ENCODE peak calls at places on chromosomes 11 and 22, in ten cellular contexts. O, G, E, J, D, U, Y, P, R and K are unnamed samples.
A peak's percentile ranks its signal among the peaks of the same experiment; 100 is the strongest.

GRCh38 chr11:13297917-13298356 is 20.3 kb downstream of the BMAL1 start:
- DNase-seq in E (no peak), R (no peak), J (no peak), D (no peak), G (no peak), Y (no peak), O (no peak), U (no peak), P (no peak), K (no peak)

GRCh38 chr22:35313311-35314121 is 13.8 kb downstream of the TOM1 start:
- DNase-seq in P (no peak), Y (no peak), G (no peak), J (no peak), U (peak; percentile 41), O (peak; percentile 42), E (peak; percentile 8), R (peak; percentile 96), D (peak; percentile 95), K (no peak)

GRCh38 chr11:11207428-11207827 is 145.6 kb downstream of the CSNK2A3 start:
- DNase-seq in D (no peak), E (no peak), Y (no peak), O (no peak), P (no peak), R (no peak), U (no peak), G (no peak), J (no peak), K (no peak)

GRCh38 chr11:122656631-122657101 is 1.1 kb downstream of the UBASH3B start:
- DNase-seq in E (no peak), Y (peak; percentile 34), G (peak; percentile 43), J (no peak), D (peak; percentile 39), P (peak; percentile 32), U (peak; percentile 54), R (peak; percentile 56), O (peak; percentile 41), K (peak; percentile 2)

GRCh38 chr22:46139895-46140350 is 10.4 kb upstream of the PPARA start:
- DNase-seq in E (no peak), Y (no peak), U (no peak), R (no peak), O (no peak), J (no peak), D (no peak), P (no peak), G (peak; percentile 72), K (no peak)

GRCh38 chr11:10325398-10326079 is 20.7 kb downstream of the ADM start:
- DNase-seq in P (no peak), U (no peak), J (no peak), O (no peak), E (no peak), G (no peak), D (peak; percentile 91), Y (no peak), R (peak; percentile 99), K (no peak)

GRCh38 chr11:61955031-61955415 is 4.9 kb downstream of the BEST1 start:
- DNase-seq in D (peak; percentile 40), G (peak; percentile 28), P (peak; percentile 20), R (peak; percentile 87), J (no peak), U (no peak), E (peak; percentile 81), O (peak; percentile 74), Y (no peak), K (no peak)

GRCh38 chr11:65506316-65506769 is 7.5 kb downstream of the MALAT1 start:
- DNase-seq in G (no peak), R (no peak), P (no peak), J (no peak), E (no peak), D (no peak), Y (no peak), O (no peak), U (no peak), K (no peak)

GRCh38 chr11:13105237-13105844 is 96.2 kb downstream of the RASSF10 start:
- DNase-seq in G (peak; percentile 33), R (no peak), P (no peak), U (no peak), D (no peak), J (no peak), E (no peak), Y (no peak), O (peak; percentile 35), K (no peak)

GRCh38 chr22:32583921-32584335 is 109.3 kb downstream of the FBXO7 start:
- DNase-seq in Y (no peak), U (no peak), G (no peak), E (no peak), J (no peak), P (no peak), O (no peak), D (no peak), R (peak; percentile 40), K (no peak)

GRCh38 chr11:17574799-17575144 is 27.7 kb downstream of the OTOG start:
- DNase-seq in R (no peak), D (no peak), J (no peak), P (no peak), U (peak; percentile 26), G (no peak), O (peak; percentile 9), E (no peak), Y (no peak), K (no peak)

GRCh38 chr22:36419912-36420882 is 32.4 kb upstream of the MYH9 start:
- DNase-seq in P (no peak), G (no peak), O (peak; percentile 48), E (no peak), D (no peak), U (no peak), R (no peak), Y (no peak), J (no peak), K (no peak)

GRCh38 chr11:108672113-108672512 is 7.2 kb downstream of the DDX10 start:
- DNase-seq in Y (no peak), E (no peak), U (no peak), O (no peak), P (no peak), G (no peak), J (no peak), D (peak; percentile 70), R (peak; percentile 61), K (no peak)

DNA sequence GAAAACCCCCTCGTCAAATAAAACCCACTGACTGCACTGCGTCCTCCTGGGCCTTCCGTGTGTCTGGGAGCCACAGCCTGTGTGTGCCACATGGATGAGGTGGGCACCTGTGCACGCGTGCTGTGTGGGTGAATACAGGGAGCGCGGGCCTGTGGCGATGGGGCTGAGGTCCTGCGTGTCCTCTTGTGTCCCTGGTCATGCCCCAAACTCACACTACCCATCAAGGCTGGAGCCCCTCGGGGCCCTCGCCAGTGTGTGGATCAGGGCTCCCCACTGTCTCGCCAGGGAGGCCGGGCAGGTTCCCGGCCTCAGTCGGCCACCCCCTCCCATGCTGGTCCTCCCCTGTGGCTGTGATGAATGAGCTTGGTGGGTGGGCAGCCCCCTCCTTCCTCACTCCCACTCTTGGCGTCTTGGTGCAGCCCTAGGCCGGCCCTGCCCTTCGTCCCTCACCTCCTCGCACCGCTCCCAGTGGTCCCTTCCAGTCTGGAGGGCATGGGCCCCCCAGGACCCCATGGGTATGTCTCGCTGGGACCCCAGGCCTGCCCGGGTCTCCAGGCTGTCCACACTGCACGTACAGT is 712 bp upstream of the CD151 start:
- DNase-seq in G (peak; percentile 61), Y (no peak), D (no peak), O (no peak), E (no peak), J (no peak), U (no peak), R (no peak), P (no peak), K (no peak)
- H3K4me1 ChIP-seq in G (peaks cover 27% of the 10 kb centered on the region), Y (peaks cover 55% of the 10 kb centered on the region), D (peaks cover 65% of the 10 kb centered on the region), O (peaks cover 76% of the 10 kb centered on the region), E (no peaks in the 10 kb centered on the region), J (peaks cover 39% of the 10 kb centered on the region), U (peaks cover 3% of the 10 kb centered on the region), R (peaks cover 37% of the 10 kb centered on the region), P (peaks cover 57% of the 10 kb centered on the region), K (peaks cover 37% of the 10 kb centered on the region)

GRCh38 chr22:27381960-27382742 is 419.4 kb downstream of the MN1 start:
- DNase-seq in U (no peak), P (no peak), D (no peak), O (no peak), G (no peak), Y (no peak), E (no peak), J (no peak), R (no peak), K (no peak)
- H3K4me3 ChIP-seq in U (no peak overlapping the region), P (no peak overlapping the region), D (no peak overlapping the region), O (no peak overlapping the region), G (no peak overlapping the region), Y (no peak overlapping the region), E (no peak overlapping the region), J (no peak overlapping the region), R (no peak overlapping the region), K (no peak overlapping the region)

GRCh38 chr11:100776212-100776896 is 89.3 kb downstream of the ARHGAP42 start:
- DNase-seq in J (no peak), E (no peak), P (no peak), Y (no peak), R (peak; percentile 4), U (no peak), G (no peak), D (peak; percentile 80), O (no peak), K (no peak)
- H3K9me3 ChIP-seq in J (no peaks in the 10 kb centered on the region), E (no peaks in the 10 kb centered on the region), P (no peaks in the 10 kb centered on the region), Y (no peaks in the 10 kb centered on the region), R (no peaks in the 10 kb centered on the region), U (no peaks in the 10 kb centered on the region), G (no peaks in the 10 kb centered on the region), D (no peaks in the 10 kb centered on the region), O (no peaks in the 10 kb centered on the region), K (no peaks in the 10 kb centered on the region)

GRCh38 chr11:67365756-67366384 is 7.5 kb downstream of the CLCF1 start:
- DNase-seq in R (no peak), Y (no peak), U (no peak), G (no peak), E (peak; percentile 52), P (no peak), D (no peak), J (no peak), O (no peak), K (no peak)
- H3K4me1 ChIP-seq in R (peaks cover 42% of the 10 kb centered on the region), Y (peaks cover 58% of the 10 kb centered on the region), U (no peaks in the 10 kb centered on the region), G (no peaks in the 10 kb centered on the region), E (peaks cover 5% of the 10 kb centered on the region), P (peaks cover 6% of the 10 kb centered on the region), D (peaks cover 47% of the 10 kb centered on the region), J (peaks cover 8% of the 10 kb centered on the region), O (peaks cover 18% of the 10 kb centered on the region), K (peaks cover 47% of the 10 kb centered on the region)